ENCODE peak calls at places on chromosome 2, in seven cellular contexts. N is Caco-2, I is H9, E is brain microvascular endothelial cell, T is LNCaP clone FGC, Z is RWPE1, U is cardiac muscle cell. B is an unnamed sample.

GRCh38 chr2:128922154-128922553 is 603.5 kb upstream of the HS6ST1 start:
- DNase-seq in E (no peak), T (no peak), Z (no peak), U (no peak), I (no peak), N (no peak), B (no peak)

GRCh38 chr2:145114726-145115125 is 594.8 kb upstream of the ZEB2 start:
- DNase-seq in T (no peak), U (no peak), Z (no peak), N (no peak), E (no peak), I (no peak), B (no peak)

GRCh38 chr2:48946444-48947048 is 191.0 kb upstream of the LHCGR start:
- DNase-seq in I (peak; percentile 38), Z (peak; percentile 54), E (peak; percentile 13), T (peak; percentile 2), U (peak; percentile 74), N (peak; percentile 62), B (peak; percentile 29)

GRCh38 chr2:98730053-98730850 is 680 bp downstream of the MGAT4A start:
- DNase-seq in U (peak; percentile 50), Z (no peak), T (no peak), I (peak; percentile 42), E (no peak), N (peak; percentile 64), B (peak; percentile 65)

GRCh38 chr2:134336936-134337335 is 83.1 kb downstream of the MGAT5 start:
- DNase-seq in N (no peak), I (no peak), U (no peak), E (no peak), T (no peak), Z (no peak), B (no peak)

GRCh38 chr2:128406629-128407252 is 88.1 kb upstream of the HS6ST1 start:
- DNase-seq in T (no peak), I (no peak), N (no peak), U (no peak), Z (no peak), E (no peak), B (no peak)

GRCh38 chr2:164560181-164560792 is 61.0 kb downstream of the GRB14 start:
- DNase-seq in N (peak; percentile 47), Z (peak; percentile 18), I (no peak), U (peak; percentile 46), E (peak; percentile 23), T (no peak), B (peak; percentile 9)

GRCh38 chr2:176428943-176429469 is 159.8 kb downstream of the MTX2 start:
- DNase-seq in Z (no peak), N (no peak), E (no peak), T (no peak), I (no peak), U (no peak), B (no peak)

GRCh38 chr2:128520787-128521186 is 202.1 kb upstream of the HS6ST1 start:
- DNase-seq in I (no peak), Z (no peak), E (peak; percentile 13), U (no peak), T (no peak), N (no peak), B (no peak)

GRCh38 chr2:102975996-102976636 is 214.3 kb downstream of the TMEM182 start:
- DNase-seq in U (peak; percentile 71), T (peak; percentile 10), N (peak; percentile 65), Z (peak; percentile 62), I (peak; percentile 73), E (no peak), B (peak; percentile 57)

GRCh38 chr2:157244691-157245090 is 12.8 kb upstream of the GALNT5 start:
- DNase-seq in T (no peak), U (no peak), I (no peak), N (no peak), Z (no peak), E (no peak), B (no peak)

GRCh38 chr2:207993141-207993763 is 32.1 kb downstream of the PLEKHM3 start:
- DNase-seq in N (no peak), T (no peak), Z (peak; percentile 45), E (peak; percentile 47), U (no peak), I (no peak), B (no peak)

GRCh38 chr2:159208449-159208848 is 78.1 kb downstream of the WDSUB1 start:
- DNase-seq in I (no peak), Z (no peak), T (no peak), U (no peak), E (no peak), N (no peak), B (no peak)
- TF ChIP-seq CTCF in I (no peak), Z (no peak), T (peak; percentile 33), U (peak; percentile 7), E (peak; percentile 23), N (no peak), B (no peak)

GRCh38 chr2:46368416-46368815 is 71.2 kb downstream of the EPAS1 start:
- DNase-seq in I (no peak), U (no peak), T (no peak), E (no peak), Z (no peak), N (no peak), B (no peak)

GRCh38 chr2:46364797-46365457 is 67.7 kb downstream of the EPAS1 start:
- DNase-seq in T (no peak), E (peak; percentile 67), N (peak; percentile 68), I (no peak), U (peak; percentile 66), Z (peak; percentile 45), B (peak; percentile 30)

GRCh38 chr2:46366675-46367067 is 69.5 kb downstream of the EPAS1 start:
- DNase-seq in U (no peak), N (no peak), T (no peak), E (no peak), I (no peak), Z (no peak), B (peak; percentile 16)

GRCh38 chr2:46367286-46367685 is 70.1 kb downstream of the EPAS1 start:
- DNase-seq in T (no peak), E (no peak), I (no peak), N (no peak), U (no peak), Z (no peak), B (no peak)

GRCh38 chr2:46365913-46366674 is 68.9 kb downstream of the EPAS1 start:
- DNase-seq in U (no peak), Z (no peak), I (no peak), E (no peak), N (no peak), T (no peak), B (no peak)
- TF ChIP-seq CTCF in U (peak; percentile 42), Z (no peak), I (peak; percentile 71), E (peak; percentile 72), N (peak; percentile 41), T (peak; percentile 50), B (peak; percentile 44)

DNA sequence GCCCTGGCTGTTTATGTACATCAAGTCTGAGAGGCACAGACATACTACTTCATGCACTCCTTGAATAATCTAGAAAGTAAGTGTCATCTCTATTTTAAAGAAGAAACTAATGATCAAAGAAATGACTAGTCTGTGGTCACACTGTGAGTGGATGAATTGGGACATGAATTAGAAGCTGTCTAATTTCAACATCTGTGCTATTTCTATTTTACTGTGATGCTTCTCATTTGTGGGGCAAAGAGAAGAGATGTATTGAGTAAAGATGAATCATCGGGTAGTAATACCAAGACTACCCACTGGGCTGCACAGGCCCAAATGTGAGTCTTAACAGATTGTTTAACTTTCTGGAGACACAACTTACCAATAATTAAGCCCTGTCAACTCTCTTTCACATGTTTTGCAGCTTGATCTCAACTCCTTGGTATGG is 42.4 kb upstream of the MTIF2 start:
- DNase-seq in N (no peak), I (no peak), Z (peak; percentile 32), U (no peak), E (peak; percentile 23), T (no peak), B (no peak)
- TF ChIP-seq CTCF in N (no peak), I (peak; percentile 20), Z (no peak), U (peak; percentile 26), E (peak; percentile 49), T (no peak), B (no peak)

GRCh38 chr2:51997571-51997970 is 965.6 kb upstream of the NRXN1 start:
- DNase-seq in Z (no peak), U (no peak), I (no peak), T (no peak), N (peak; percentile 11), E (no peak), B (no peak)
- TF ChIP-seq CTCF in Z (peak; percentile 7), U (peak; percentile 12), I (no peak), T (peak; percentile 12), N (peak; percentile 12), E (no peak), B (no peak)

GRCh38 chr2:47359375-47359868 is 43.5 kb upstream of the MSH2 start:
- DNase-seq in I (no peak), U (no peak), N (no peak), Z (no peak), T (no peak), E (no peak), B (no peak)
- TF ChIP-seq CTCF in I (no peak), U (no peak), N (no peak), Z (no peak), T (no peak), E (no peak), B (no peak)

GRCh38 chr2:63023444-63023843 is 27.2 kb upstream of the OTX1 start:
- DNase-seq in T (no peak), N (peak; percentile 44), E (peak; percentile 50), I (peak; percentile 62), Z (no peak), U (peak; percentile 49), B (no peak)
- TF ChIP-seq CTCF in T (peak; percentile 48), N (peak; percentile 49), E (peak; percentile 69), I (peak; percentile 72), Z (peak; percentile 34), U (peak; percentile 46), B (no peak)